ENCODE peak calls at places on chromosomes 12 and 14, in nine cellular contexts. K is fibroblast of lung; A is SK-N-MC; I is nephron progenitor cell; N is CD4-positive, alpha-beta memory T cell; T is NCI-H1417; F is ACHN; U is body of pancreas; L is hypothalamus. G is an unnamed sample.

GRCh38 chr14:94041551-94042346 is 15.6 kb downstream of the OTUB2 start:
- DNase-seq in K (peak), A (no peak), I (no peak), N (no peak), T (no peak), F (no peak), U (peak), L (no peak), G (no peak)

GRCh38 chr12:112107728-112108447 is 695 bp downstream of the NAA25 start:
- DNase-seq in K (peak), A (no peak), I (peak), N (no peak), T (no peak), F (peak), U (peak), L (no peak), G (peak)

GRCh38 chr14:102046337-102047278 is 40.2 kb downstream of the HSP90AA1 start:
- DNase-seq in K (peak), A (no peak), I (peak), N (peak), T (peak), F (peak), U (peak), L (peak), G (peak)

GRCh38 chr12:111616177-111616623 is 17.1 kb upstream of the ATXN2 start:
- DNase-seq in K (peak), A (no peak), I (no peak), N (no peak), T (no peak), F (no peak), U (peak), L (no peak), G (no peak)

GRCh38 chr14:75860561-75861160 is 121.1 kb downstream of the TGFB3 start:
- DNase-seq in K (no peak), A (no peak), I (no peak), N (no peak), T (no peak), F (no peak), U (no peak), L (no peak), G (no peak)

GRCh38 chr12:6612247-6612646 is 5.1 kb upstream of the CHD4 start:
- DNase-seq in K (no peak), A (no peak), I (no peak), N (peak), T (peak), F (no peak), U (no peak), L (no peak), G (peak)

GRCh38 chr12:11981174-11981733 is 89.5 kb upstream of the BCL2L14 start:
- DNase-seq in K (peak), A (no peak), I (no peak), N (peak), T (no peak), F (no peak), U (no peak), L (no peak), G (no peak)

GRCh38 chr12:41772478-41772877 is 372.2 kb downstream of the GXYLT1 start:
- DNase-seq in K (no peak), A (no peak), I (no peak), N (no peak), T (no peak), F (no peak), U (no peak), L (no peak), G (no peak)

GRCh38 chr12:115867854-115868253 is 409.6 kb downstream of the MED13L start:
- DNase-seq in K (no peak), A (no peak), I (no peak), N (no peak), T (no peak), F (no peak), U (no peak), L (no peak), G (peak)

GRCh38 chr12:98446716-98447115 is 68.7 kb upstream of the TMPO start:
- DNase-seq in K (no peak), A (no peak), I (no peak), N (no peak), T (no peak), F (no peak), U (no peak), L (no peak), G (no peak)

GRCh38 chr14:53531151-53531550 is 378.0 kb upstream of the DDHD1 start:
- DNase-seq in K (no peak), A (no peak), I (no peak), N (no peak), T (peak), F (no peak), U (no peak), L (no peak), G (no peak)

GRCh38 chr14:69980457-69981414 is 101.5 kb downstream of the SMOC1 start:
- DNase-seq in K (no peak), A (no peak), I (no peak), N (no peak), T (no peak), F (no peak), U (peak), L (peak), G (peak)

GRCh38 chr12:21759737-21760136 is 14.8 kb downstream of the KCNJ8 start:
- DNase-seq in K (no peak), A (no peak), I (no peak), N (no peak), T (no peak), F (no peak), U (no peak), L (no peak), G (no peak)

G was measured in DMS53.